ENCODE peak calls at places on chromosomes 3 and 15, in seven cellular contexts. One of them, this sample, is unnamed.

GRCh38 chr15:40029979-40030893 is 8.7 kb downstream of the SRP14 start:
- DNase-seq in Calu3: no peak
- DNase-seq in breast epithelium: no peak
- DNase-seq in CD8-positive, alpha-beta T cell: no peak
- DNase-seq in HL-60: peak
- DNase-seq in prostate gland: no peak
- DNase-seq in endothelial cell: peak
- DNase-seq in this sample: no peak

GRCh38 chr3:35677797-35678196 is 38.5 kb downstream of the ARPP21 start:
- DNase-seq in Calu3: no peak
- DNase-seq in breast epithelium: no peak
- DNase-seq in CD8-positive, alpha-beta T cell: no peak
- DNase-seq in HL-60: no peak
- DNase-seq in prostate gland: no peak
- DNase-seq in endothelial cell: no peak
- DNase-seq in this sample: no peak

GRCh38 chr3:116342499-116342898 is 102.8 kb downstream of the LSAMP start:
- DNase-seq in Calu3: no peak
- DNase-seq in breast epithelium: no peak
- DNase-seq in CD8-positive, alpha-beta T cell: no peak
- DNase-seq in HL-60: no peak
- DNase-seq in prostate gland: no peak
- DNase-seq in endothelial cell: no peak
- DNase-seq in this sample: no peak

GRCh38 chr3:18872466-18872865 is 275.8 kb upstream of the KCNH8 start:
- DNase-seq in Calu3: no peak
- DNase-seq in breast epithelium: no peak
- DNase-seq in CD8-positive, alpha-beta T cell: no peak
- DNase-seq in HL-60: no peak
- DNase-seq in prostate gland: no peak
- DNase-seq in endothelial cell: no peak
- DNase-seq in this sample: no peak

GRCh38 chr15:88982304-88982945 is 69.2 kb upstream of the MFGE8 start:
- DNase-seq in Calu3: no peak
- DNase-seq in breast epithelium: peak
- DNase-seq in CD8-positive, alpha-beta T cell: no peak
- DNase-seq in HL-60: no peak
- DNase-seq in prostate gland: no peak
- DNase-seq in endothelial cell: no peak
- DNase-seq in this sample: no peak

GRCh38 chr3:152021951-152022461 is 148.6 kb downstream of the SUCNR1 start:
- DNase-seq in Calu3: peak
- DNase-seq in breast epithelium: peak
- DNase-seq in CD8-positive, alpha-beta T cell: no peak
- DNase-seq in HL-60: no peak
- DNase-seq in prostate gland: no peak
- DNase-seq in endothelial cell: no peak
- DNase-seq in this sample: peak

GRCh38 chr3:4043867-4044575 is 244.8 kb downstream of the LRRN1 start:
- DNase-seq in Calu3: no peak
- DNase-seq in breast epithelium: no peak
- DNase-seq in CD8-positive, alpha-beta T cell: no peak
- DNase-seq in HL-60: no peak
- DNase-seq in prostate gland: no peak
- DNase-seq in endothelial cell: no peak
- DNase-seq in this sample: no peak

GRCh38 chr3:140924097-140924873 is 17.4 kb upstream of the SLC25A36 start:
- DNase-seq in Calu3: no peak
- DNase-seq in breast epithelium: peak
- DNase-seq in CD8-positive, alpha-beta T cell: no peak
- DNase-seq in HL-60: no peak
- DNase-seq in prostate gland: peak
- DNase-seq in endothelial cell: no peak
- DNase-seq in this sample: no peak

GRCh38 chr15:79018960-79019359 is 71.6 kb downstream of the RASGRF1 start:
- DNase-seq in Calu3: no peak
- DNase-seq in breast epithelium: no peak
- DNase-seq in CD8-positive, alpha-beta T cell: no peak
- DNase-seq in HL-60: no peak
- DNase-seq in prostate gland: no peak
- DNase-seq in endothelial cell: no peak
- DNase-seq in this sample: no peak

GRCh38 chr3:36540898-36541518 is 160.7 kb downstream of the STAC start:
- DNase-seq in Calu3: peak
- DNase-seq in breast epithelium: no peak
- DNase-seq in CD8-positive, alpha-beta T cell: no peak
- DNase-seq in HL-60: no peak
- DNase-seq in prostate gland: no peak
- DNase-seq in endothelial cell: peak
- DNase-seq in this sample: no peak

GRCh38 chr15:44550256-44550655 is 13.3 kb downstream of the EIF3J start:
- DNase-seq in Calu3: no peak
- DNase-seq in breast epithelium: no peak
- DNase-seq in CD8-positive, alpha-beta T cell: no peak
- DNase-seq in HL-60: no peak
- DNase-seq in prostate gland: no peak
- DNase-seq in endothelial cell: no peak
- DNase-seq in this sample: no peak
- TF ChIP-seq CTCF in Calu3: no peak
- TF ChIP-seq CTCF in breast epithelium: peak
- TF ChIP-seq CTCF in CD8-positive, alpha-beta T cell: peak
- TF ChIP-seq CTCF in HL-60: no peak
- TF ChIP-seq CTCF in prostate gland: peak
- TF ChIP-seq CTCF in endothelial cell: peak
- TF ChIP-seq CTCF in this sample: peak

DNA sequence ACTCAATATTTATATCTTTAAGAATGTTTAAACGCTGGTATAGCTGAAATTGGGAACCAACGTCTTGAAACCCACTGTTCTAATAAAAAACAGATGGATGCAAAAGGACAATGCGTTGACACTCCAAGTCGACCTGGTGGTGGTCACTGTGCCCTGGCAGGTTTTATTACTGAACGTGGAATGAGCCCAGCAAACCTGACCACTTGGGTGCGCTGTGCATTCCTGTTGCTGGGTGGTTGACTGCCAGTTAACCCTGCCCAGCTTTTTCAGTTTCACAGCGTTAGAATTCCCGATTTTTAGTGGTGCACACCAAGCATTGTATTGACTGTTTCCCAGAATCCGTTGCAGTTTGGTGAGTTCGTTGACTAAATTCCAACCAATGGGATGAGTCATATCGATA is 384.4 kb downstream of the OCA2 start:
- DNase-seq in Calu3: no peak
- DNase-seq in breast epithelium: no peak
- DNase-seq in CD8-positive, alpha-beta T cell: no peak
- DNase-seq in HL-60: no peak
- DNase-seq in prostate gland: no peak
- DNase-seq in endothelial cell: no peak
- DNase-seq in this sample: no peak
- TF ChIP-seq CTCF in Calu3: no peak
- TF ChIP-seq CTCF in breast epithelium: no peak
- TF ChIP-seq CTCF in CD8-positive, alpha-beta T cell: no peak
- TF ChIP-seq CTCF in HL-60: no peak
- TF ChIP-seq CTCF in prostate gland: no peak
- TF ChIP-seq CTCF in endothelial cell: no peak
- TF ChIP-seq CTCF in this sample: no peak

GRCh38 chr15:98647774-98648653 is at the start of gene IGF1R:
- DNase-seq in Calu3: peak
- DNase-seq in breast epithelium: peak
- DNase-seq in CD8-positive, alpha-beta T cell: peak
- DNase-seq in HL-60: peak
- DNase-seq in prostate gland: peak
- DNase-seq in endothelial cell: peak
- DNase-seq in this sample: peak

GRCh38 chr15:98649996-98650870 is 1.9 kb downstream of the IGF1R start:
- DNase-seq in Calu3: peak
- DNase-seq in breast epithelium: no peak
- DNase-seq in CD8-positive, alpha-beta T cell: peak
- DNase-seq in HL-60: peak
- DNase-seq in prostate gland: peak
- DNase-seq in endothelial cell: peak
- DNase-seq in this sample: no peak

GRCh38 chr15:98648654-98649537 is 557 bp downstream of the IGF1R start:
- DNase-seq in Calu3: peak
- DNase-seq in breast epithelium: no peak
- DNase-seq in CD8-positive, alpha-beta T cell: peak
- DNase-seq in HL-60: peak
- DNase-seq in prostate gland: peak
- DNase-seq in endothelial cell: peak
- DNase-seq in this sample: no peak

GRCh38 chr15:98650871-98651481 is 2.6 kb downstream of the IGF1R start:
- DNase-seq in Calu3: no peak
- DNase-seq in breast epithelium: peak
- DNase-seq in CD8-positive, alpha-beta T cell: peak
- DNase-seq in HL-60: no peak
- DNase-seq in prostate gland: peak
- DNase-seq in endothelial cell: no peak
- DNase-seq in this sample: no peak

DNA sequence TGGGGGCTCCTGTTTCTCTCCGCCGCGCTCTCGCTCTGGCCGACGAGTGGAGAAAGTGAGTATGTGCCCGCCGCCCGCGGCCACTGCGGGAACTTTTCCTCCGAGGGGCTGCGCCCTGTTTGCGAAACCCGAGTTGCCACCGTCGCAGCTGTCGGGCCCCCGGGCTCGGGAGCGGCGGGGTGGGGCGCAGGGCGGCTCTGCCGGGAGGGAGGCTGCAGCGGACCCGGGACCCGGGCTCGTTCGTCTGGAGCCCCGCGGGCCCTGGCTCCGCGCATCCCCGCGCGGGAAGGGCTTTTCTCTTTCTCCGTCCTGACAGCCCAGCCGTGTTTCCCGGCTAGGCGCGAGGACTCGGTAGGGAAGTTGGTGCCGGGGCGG is 1.3 kb downstream of the IGF1R start:
- DNase-seq in Calu3: peak
- DNase-seq in breast epithelium: no peak
- DNase-seq in CD8-positive, alpha-beta T cell: no peak
- DNase-seq in HL-60: peak
- DNase-seq in prostate gland: no peak
- DNase-seq in endothelial cell: peak
- DNase-seq in this sample: no peak
- TF ChIP-seq CTCF in Calu3: no peak
- TF ChIP-seq CTCF in breast epithelium: peak
- TF ChIP-seq CTCF in CD8-positive, alpha-beta T cell: no peak
- TF ChIP-seq CTCF in HL-60: no peak
- TF ChIP-seq CTCF in prostate gland: peak
- TF ChIP-seq CTCF in endothelial cell: no peak
- TF ChIP-seq CTCF in this sample: no peak

GRCh38 chr3:110017304-110017703 is 680.0 kb upstream of the DPPA4 start:
- DNase-seq in Calu3: no peak
- DNase-seq in breast epithelium: no peak
- DNase-seq in CD8-positive, alpha-beta T cell: no peak
- DNase-seq in HL-60: no peak
- DNase-seq in prostate gland: no peak
- DNase-seq in endothelial cell: no peak
- DNase-seq in this sample: no peak
- TF ChIP-seq CTCF in Calu3: no peak
- TF ChIP-seq CTCF in breast epithelium: no peak
- TF ChIP-seq CTCF in CD8-positive, alpha-beta T cell: no peak
- TF ChIP-seq CTCF in HL-60: no peak
- TF ChIP-seq CTCF in prostate gland: no peak
- TF ChIP-seq CTCF in endothelial cell: no peak
- TF ChIP-seq CTCF in this sample: no peak

DNA sequence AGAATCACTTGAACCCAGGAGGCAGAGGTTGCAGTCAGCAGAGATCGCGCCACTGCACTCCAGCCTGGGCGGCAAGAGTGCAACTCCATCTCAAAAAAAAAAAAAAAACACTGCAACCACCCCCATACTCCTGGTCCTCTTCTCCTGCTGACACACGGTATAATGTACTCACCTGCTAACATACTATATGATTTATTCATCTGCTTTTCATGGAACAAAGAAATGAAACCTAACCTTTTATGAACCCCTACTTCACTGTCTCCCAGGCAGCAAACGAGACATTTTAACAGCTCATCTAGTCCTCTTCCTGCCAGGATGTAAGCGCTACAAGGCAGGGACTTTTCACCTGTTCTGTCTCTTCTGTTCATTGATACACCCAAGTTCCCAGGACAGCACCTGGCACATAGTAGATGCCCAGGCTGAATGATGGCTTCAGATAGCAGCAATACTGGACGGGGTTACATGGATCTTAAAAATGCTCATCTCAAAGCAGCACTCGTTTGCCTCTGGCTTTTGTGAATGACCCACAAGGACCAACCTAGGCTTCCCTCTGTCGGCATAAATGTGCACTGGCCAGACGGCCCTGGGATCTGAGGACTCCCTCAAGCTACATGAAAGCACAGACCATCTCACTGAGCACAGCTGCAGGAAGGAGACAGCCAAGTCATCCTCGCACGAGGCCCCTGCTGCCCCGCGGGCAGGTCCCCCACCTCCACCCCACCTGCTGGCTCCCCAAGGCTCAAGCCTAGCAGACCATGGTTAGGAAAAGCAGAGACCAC is 20.3 kb downstream of the XXYLT1 start:
- DNase-seq in Calu3: no peak
- DNase-seq in breast epithelium: no peak
- DNase-seq in CD8-positive, alpha-beta T cell: peak
- DNase-seq in HL-60: no peak
- DNase-seq in prostate gland: no peak
- DNase-seq in endothelial cell: no peak
- DNase-seq in this sample: no peak
- TF ChIP-seq CTCF in Calu3: no peak
- TF ChIP-seq CTCF in breast epithelium: peak
- TF ChIP-seq CTCF in CD8-positive, alpha-beta T cell: no peak
- TF ChIP-seq CTCF in HL-60: no peak
- TF ChIP-seq CTCF in prostate gland: peak
- TF ChIP-seq CTCF in endothelial cell: no peak
- TF ChIP-seq CTCF in this sample: peak

This sample was measured in RWPE2.